ENCODE peak calls at places on chromosomes 13 and 19, in seven cellular contexts. H, O, X, N, U, K and G are unnamed samples.

GRCh38 chr19:28881616-28882015 is 331.3 kb downstream of the UQCRFS1 start:
- DNase-seq in H (no peak), O (no peak), X (no peak), N (no peak), U (no peak), K (no peak), G (no peak)

GRCh38 chr19:48501961-48502719 is 9.5 kb downstream of the LMTK3 start:
- DNase-seq in H (peak; percentile 42), O (no peak), X (peak; percentile 95), N (no peak), U (peak; percentile 84), K (peak; percentile 94), G (no peak)

GRCh38 chr19:49983645-49984229 is 22.8 kb upstream of the SIGLEC11 start:
- DNase-seq in H (peak; percentile 75), O (no peak), X (no peak), N (peak; percentile 54), U (peak; percentile 74), K (peak; percentile 73), G (peak; percentile 50)

GRCh38 chr19:47660435-47660832 is 51.5 kb downstream of the BICRA start:
- DNase-seq in H (no peak), O (no peak), X (no peak), N (no peak), U (no peak), K (no peak), G (no peak)

GRCh38 chr13:79749556-79749955 is 268.6 kb downstream of the NDFIP2 start:
- DNase-seq in H (no peak), O (no peak), X (no peak), N (no peak), U (peak; percentile 14), K (no peak), G (no peak)

GRCh38 chr19:1483979-1484428 is 5.0 kb upstream of the C19orf25 start:
- DNase-seq in H (no peak), O (no peak), X (no peak), N (no peak), U (no peak), K (no peak), G (no peak)

GRCh38 chr13:36516225-36516624 is 83.9 kb downstream of the CCNA1 start:
- DNase-seq in H (no peak), O (no peak), X (no peak), N (no peak), U (no peak), K (no peak), G (no peak)

GRCh38 chr13:96792736-96793444 is 201.4 kb downstream of the OXGR1 start:
- DNase-seq in H (no peak), O (no peak), X (no peak), N (no peak), U (no peak), K (peak; percentile 23), G (no peak)

GRCh38 chr19:49552749-49553148 is 24.9 kb downstream of the RCN3 start:
- DNase-seq in H (no peak), O (no peak), X (no peak), N (no peak), U (no peak), K (no peak), G (no peak)

GRCh38 chr19:15372891-15373301 is 6.7 kb downstream of the AKAP8 start:
- DNase-seq in H (no peak), O (no peak), X (no peak), N (no peak), U (no peak), K (no peak), G (no peak)

GRCh38 chr19:13842294-13843103 is 34.4 kb upstream of the NANOS3 start:
- DNase-seq in H (no peak), O (peak; percentile 80), X (peak; percentile 89), N (peak; percentile 89), U (peak; percentile 68), K (peak; percentile 72), G (no peak)

GRCh38 chr13:97125051-97125809 is 96.9 kb upstream of the MBNL2 start:
- DNase-seq in H (no peak), O (peak; percentile 82), X (no peak), N (peak; percentile 67), U (no peak), K (peak; percentile 65), G (peak; percentile 52)

GRCh38 chr19:57165846-57166245 is 1.4 kb downstream of the DUXA start:
- DNase-seq in H (no peak), O (no peak), X (no peak), N (no peak), U (no peak), K (no peak), G (no peak)

GRCh38 chr13:110799246-110800236 is 86.0 kb downstream of the ING1 start:
- DNase-seq in H (no peak), O (peak; percentile 66), X (no peak), N (peak; percentile 38), U (peak; percentile 27), K (no peak), G (no peak)

GRCh38 chr13:106033634-106034033 is 501.8 kb downstream of the EFNB2 start:
- DNase-seq in H (no peak), O (peak; percentile 47), X (no peak), N (no peak), U (no peak), K (no peak), G (no peak)

GRCh38 chr13:99847318-99847750 is 124.2 kb downstream of the ZIC5 start:
- DNase-seq in H (no peak), O (no peak), X (no peak), N (no peak), U (no peak), K (no peak), G (no peak)

GRCh38 chr13:110869805-110870706 is 44.8 kb downstream of the ANKRD10 start:
- DNase-seq in H (peak; percentile 95), O (peak; percentile 100), X (peak; percentile 93), N (peak; percentile 96), U (peak; percentile 22), K (peak; percentile 36), G (no peak)

GRCh38 chr19:295687-296370 is 4.6 kb upstream of the PLPP2 start:
- DNase-seq in H (no peak), O (no peak), X (peak; percentile 44), N (no peak), U (no peak), K (no peak), G (no peak)

GRCh38 chr19:41352609-41353465 is 885 bp downstream of the TGFB1 start:
- DNase-seq in H (no peak), O (peak; percentile 46), X (no peak), N (peak; percentile 64), U (peak; percentile 82), K (peak; percentile 65), G (no peak)

GRCh38 chr13:91058066-91058465 is 289.4 kb upstream of the MIR17HG start:
- DNase-seq in H (no peak), O (peak; percentile 39), X (no peak), N (no peak), U (no peak), K (peak; percentile 66), G (no peak)

DNA sequence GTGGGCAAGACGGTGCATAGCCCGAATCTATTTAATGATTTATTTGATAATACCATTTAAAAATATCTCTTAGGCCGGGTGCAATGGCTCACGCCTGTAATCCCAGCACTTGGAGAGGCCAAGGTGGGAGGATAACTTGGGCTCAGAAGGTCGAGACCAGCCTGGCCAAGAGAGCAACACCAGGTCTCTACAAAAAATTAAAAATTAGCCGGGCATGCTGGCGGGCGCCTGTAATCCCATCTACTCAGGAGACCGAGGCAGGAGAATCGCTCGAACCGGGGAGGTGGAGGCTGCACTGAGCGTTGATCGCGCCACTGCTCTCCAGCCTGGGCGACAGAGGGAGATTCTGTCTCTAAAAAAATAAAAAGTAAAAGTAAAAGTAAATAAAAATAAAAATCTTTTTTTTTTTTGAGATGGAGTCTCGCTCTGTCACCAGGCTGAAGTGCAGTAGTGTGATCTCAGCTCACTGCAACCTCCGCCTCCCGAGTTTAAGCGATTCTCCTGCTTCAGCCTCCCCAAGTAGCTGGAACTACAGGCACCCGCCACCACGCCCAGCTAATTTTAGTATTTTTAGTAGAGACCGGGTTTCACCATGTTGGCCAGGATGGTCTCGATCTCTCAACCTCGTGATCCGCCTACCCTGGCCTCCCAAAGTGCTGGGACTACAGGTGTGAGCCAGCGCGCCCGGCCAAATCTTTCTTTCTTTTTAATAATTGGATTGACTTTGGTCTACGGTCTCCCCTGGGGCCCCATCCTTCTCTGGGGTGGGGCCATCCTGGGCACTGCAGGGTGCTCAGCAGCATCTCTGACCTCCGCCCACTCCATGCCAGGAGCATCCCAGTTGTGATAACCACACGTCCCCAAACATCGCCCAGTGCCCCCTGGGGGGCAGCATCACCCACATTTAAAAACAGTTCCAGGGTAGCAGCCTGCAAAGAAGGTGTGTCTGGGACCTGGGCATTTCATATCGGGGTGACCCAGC is 90.7 kb downstream of the GNG7 start:
- DNase-seq in H (no peak), O (no peak), X (no peak), N (peak; percentile 19), U (no peak), K (no peak), G (no peak)
- TF ChIP-seq CTCF in H (no peak), O (no peak), X (no peak), N (no peak), U (no peak), K (no peak), G (no peak)

DNA sequence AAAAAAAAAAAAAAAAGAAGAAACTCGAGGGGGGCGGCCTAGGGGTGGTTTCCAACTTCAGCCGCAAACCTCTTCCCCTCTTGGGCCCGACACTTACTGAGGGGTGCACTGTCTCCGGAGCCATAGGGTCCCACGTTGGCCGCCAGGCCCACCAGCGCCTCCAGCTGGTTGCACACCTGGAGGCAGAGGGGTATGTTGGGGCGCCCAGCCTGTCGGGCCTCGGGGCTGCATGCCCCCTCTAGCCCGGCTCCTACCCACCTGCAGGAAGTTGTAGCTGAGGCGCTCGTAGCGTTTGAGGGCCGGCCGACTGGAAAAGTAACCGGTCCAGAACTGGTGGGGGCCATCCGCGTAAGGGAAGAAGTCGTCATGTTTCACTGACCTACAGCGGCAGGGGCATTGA is 8.6 kb downstream of the MAN2B1 start:
- DNase-seq in H (no peak), O (no peak), X (no peak), N (no peak), U (no peak), K (no peak), G (no peak)
- TF ChIP-seq CTCF in H (no peak), O (no peak), X (no peak), N (no peak), U (no peak), K (no peak), G (no peak)

DNA sequence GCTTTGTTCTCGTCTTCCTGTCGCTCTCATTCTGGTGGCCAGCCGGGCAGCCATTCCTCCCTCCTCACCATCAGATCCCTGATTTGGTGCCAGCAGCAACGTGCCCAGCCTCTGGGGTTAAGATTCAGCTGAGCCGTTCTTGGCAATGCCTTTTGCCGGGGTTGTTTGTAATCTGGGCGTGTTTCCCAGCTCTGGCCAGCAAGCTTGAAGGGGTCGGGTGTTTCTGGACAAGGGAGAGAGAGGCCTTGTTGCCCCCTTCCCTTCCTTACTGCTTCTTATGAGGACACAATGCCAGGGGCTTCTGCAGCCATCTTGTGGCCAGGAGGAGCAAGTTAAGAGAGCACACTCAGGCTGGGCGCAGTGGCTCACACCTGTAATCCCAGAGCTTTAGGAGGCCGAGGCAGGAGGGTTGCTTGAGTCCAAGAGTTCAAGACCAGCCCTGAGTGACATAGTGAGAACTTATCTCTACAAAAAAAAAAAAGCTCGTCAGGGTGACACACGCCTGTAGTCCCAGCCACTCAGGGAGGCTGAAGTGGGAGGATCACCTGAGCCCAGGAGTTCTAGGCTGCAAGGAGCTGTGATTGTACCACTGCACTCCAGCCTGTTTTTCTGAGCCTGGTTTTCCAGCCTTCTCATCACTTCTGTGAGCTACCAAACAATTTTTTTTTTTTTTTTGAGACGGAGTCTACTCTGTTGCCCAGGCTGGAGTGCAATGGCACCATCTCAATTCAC is 10.7 kb upstream of the CRTC1 start:
- DNase-seq in H (no peak), O (peak; percentile 59), X (no peak), N (peak; percentile 71), U (no peak), K (no peak), G (no peak)
- TF ChIP-seq CTCF in H (no peak), O (peak; percentile 52), X (no peak), N (peak; percentile 22), U (no peak), K (peak; percentile 34), G (no peak)

GRCh38 chr13:67366533-67366932 is 136.4 kb upstream of the PCDH9 start:
- DNase-seq in H (no peak), O (peak; percentile 29), X (no peak), N (no peak), U (no peak), K (no peak), G (no peak)
- TF ChIP-seq CTCF in H (no peak), O (peak; percentile 26), X (no peak), N (no peak), U (no peak), K (peak; percentile 35), G (no peak)